ENCODE peak calls at places on chromosomes 2 and 18, in nine cellular contexts. Z, B, D, A, E, G, P, C and W are unnamed samples.

GRCh38 chr2:180690611-180691010 is 289.8 kb upstream of the UBE2E3 start:
- DNase-seq in Z (no peak), B (peak), D (no peak), A (no peak), E (no peak), G (no peak), P (peak), C (no peak), W (no peak)

GRCh38 chr2:108855194-108855593 is 68.6 kb downstream of the CCDC138 start:
- DNase-seq in Z (peak), B (peak), D (no peak), A (peak), E (no peak), G (no peak), P (peak), C (peak), W (no peak)

GRCh38 chr2:106332054-106332453 is 136.2 kb downstream of the RGPD3 start:
- DNase-seq in Z (no peak), B (no peak), D (no peak), A (no peak), E (no peak), G (no peak), P (no peak), C (no peak), W (no peak)

GRCh38 chr2:161416633-161417427 is 733 bp downstream of the TBR1 start:
- DNase-seq in Z (no peak), B (no peak), D (no peak), A (no peak), E (no peak), G (no peak), P (no peak), C (no peak), W (no peak)

GRCh38 chr2:39266906-39267434 is 23.2 kb upstream of the CDKL4 start:
- DNase-seq in Z (no peak), B (no peak), D (no peak), A (no peak), E (no peak), G (no peak), P (no peak), C (no peak), W (no peak)

GRCh38 chr2:240359695-240360094 is 75.8 kb upstream of the GPC1 start:
- DNase-seq in Z (no peak), B (no peak), D (no peak), A (no peak), E (no peak), G (no peak), P (no peak), C (no peak), W (no peak)

GRCh38 chr18:62957885-62958472 is 242.6 kb downstream of the PHLPP1 start:
- DNase-seq in Z (peak), B (peak), D (no peak), A (peak), E (peak), G (no peak), P (no peak), C (no peak), W (no peak)

GRCh38 chr2:10675126-10675525 is 14.6 kb downstream of the NOL10 start:
- DNase-seq in Z (no peak), B (no peak), D (no peak), A (no peak), E (no peak), G (no peak), P (no peak), C (no peak), W (no peak)

GRCh38 chr18:6362559-6363129 is 52.1 kb downstream of the L3MBTL4 start:
- DNase-seq in Z (no peak), B (no peak), D (no peak), A (no peak), E (no peak), G (no peak), P (no peak), C (no peak), W (no peak)

GRCh38 chr18:31446854-31447253 is 687 bp upstream of the DSG3 start:
- DNase-seq in Z (no peak), B (no peak), D (no peak), A (no peak), E (no peak), G (no peak), P (no peak), C (no peak), W (no peak)